ENCODE peak calls at places on chromosomes 12 and 14, in eight cellular contexts. A, M, F, J, Y, P, V and R are unnamed samples.

GRCh38 chr12:108338915-108339657 is at the start of gene CMKLR1:
- DNase-seq in A (no peak), M (no peak), F (no peak), J (no peak), Y (peak), P (no peak), V (no peak), R (no peak)

GRCh38 chr14:35365130-35366047 is 39.2 kb downstream of the NFKBIA start:
- DNase-seq in A (no peak), M (peak), F (no peak), J (peak), Y (peak), P (no peak), V (peak), R (no peak)

GRCh38 chr12:52606581-52607241 is 5.4 kb upstream of the KRT72 start:
- DNase-seq in A (no peak), M (no peak), F (no peak), J (no peak), Y (no peak), P (no peak), V (no peak), R (no peak)

GRCh38 chr14:96304956-96305355 is 48.9 kb downstream of the BDKRB1 start:
- DNase-seq in A (no peak), M (no peak), F (no peak), J (no peak), Y (no peak), P (no peak), V (no peak), R (no peak)

GRCh38 chr12:114166360-114166759 is 200.2 kb upstream of the RBM19 start:
- DNase-seq in A (no peak), M (peak), F (peak), J (no peak), Y (no peak), P (no peak), V (peak), R (no peak)

GRCh38 chr12:24505366-24506025 is 443.4 kb downstream of the BCAT1 start:
- DNase-seq in A (no peak), M (no peak), F (peak), J (no peak), Y (no peak), P (no peak), V (no peak), R (no peak)

GRCh38 chr12:25816637-25817036 is 141.8 kb upstream of the RASSF8 start:
- DNase-seq in A (no peak), M (no peak), F (no peak), J (no peak), Y (no peak), P (no peak), V (no peak), R (no peak)

GRCh38 chr14:65237956-65238355 is 135.6 kb upstream of the MAX start:
- DNase-seq in A (no peak), M (no peak), F (no peak), J (no peak), Y (no peak), P (no peak), V (no peak), R (no peak)

GRCh38 chr12:115343008-115343407 is 659.0 kb upstream of the TBX3 start:
- DNase-seq in A (no peak), M (no peak), F (no peak), J (no peak), Y (no peak), P (no peak), V (no peak), R (no peak)

GRCh38 chr14:89702151-89702936 is 252.2 kb downstream of the EFCAB11 start:
- DNase-seq in A (no peak), M (no peak), F (peak), J (no peak), Y (peak), P (peak), V (peak), R (no peak)

GRCh38 chr14:76882646-76883045 is 56.4 kb downstream of the LRRC74A start:
- DNase-seq in A (no peak), M (no peak), F (no peak), J (no peak), Y (no peak), P (no peak), V (no peak), R (no peak)

GRCh38 chr12:110256780-110257431 is 24.1 kb upstream of the ATP2A2 start:
- DNase-seq in A (no peak), M (no peak), F (no peak), J (no peak), Y (no peak), P (no peak), V (no peak), R (no peak)

GRCh38 chr12:93130371-93131049 is 201.4 kb upstream of the EEA1 start:
- DNase-seq in A (no peak), M (no peak), F (no peak), J (no peak), Y (no peak), P (no peak), V (no peak), R (no peak)